ENCODE peak calls at places on chromosome 2, in seven cellular contexts. One of them, this sample, is unnamed. For H3K4me1, the result is how much of the 10 kb centered on the place peaks cover.

GRCh38 chr2:94762600-94762999 is 108.6 kb upstream of the TEKT4 start:
- DNase-seq in lower lobe of right lung: no peak
- DNase-seq in neuronal stem cell: no peak
- DNase-seq in aorta: no peak
- DNase-seq in breast epithelium: no peak
- DNase-seq in mammary epithelial cell: no peak
- DNase-seq in CD4-positive, alpha-beta memory T cell: no peak
- DNase-seq in this sample: no peak

GRCh38 chr2:72198532-72199241 is 51.0 kb upstream of the CYP26B1 start:
- DNase-seq in mammary epithelial cell: peak
- DNase-seq in CD4-positive, alpha-beta memory T cell: no peak
- DNase-seq in lower lobe of right lung: no peak
- DNase-seq in aorta: no peak
- DNase-seq in breast epithelium: no peak
- DNase-seq in neuronal stem cell: no peak
- DNase-seq in this sample: no peak

GRCh38 chr2:64063924-64064331 is 44.7 kb upstream of the VPS54 start:
- DNase-seq in breast epithelium: no peak
- DNase-seq in mammary epithelial cell: peak
- DNase-seq in lower lobe of right lung: no peak
- DNase-seq in CD4-positive, alpha-beta memory T cell: no peak
- DNase-seq in aorta: no peak
- DNase-seq in neuronal stem cell: no peak
- DNase-seq in this sample: peak

GRCh38 chr2:26172866-26173595 is at the start of gene GAREM2:
- DNase-seq in mammary epithelial cell: no peak
- DNase-seq in lower lobe of right lung: no peak
- DNase-seq in breast epithelium: no peak
- DNase-seq in aorta: no peak
- DNase-seq in neuronal stem cell: peak
- DNase-seq in CD4-positive, alpha-beta memory T cell: no peak
- DNase-seq in this sample: no peak

GRCh38 chr2:127891806-127892205 is 6.0 kb upstream of the AMMECR1L start:
- DNase-seq in breast epithelium: no peak
- DNase-seq in neuronal stem cell: no peak
- DNase-seq in CD4-positive, alpha-beta memory T cell: no peak
- DNase-seq in aorta: no peak
- DNase-seq in lower lobe of right lung: peak
- DNase-seq in mammary epithelial cell: no peak
- DNase-seq in this sample: no peak

GRCh38 chr2:138777996-138778395 is 2.2 kb downstream of the NXPH2 start:
- DNase-seq in breast epithelium: no peak
- DNase-seq in lower lobe of right lung: no peak
- DNase-seq in aorta: no peak
- DNase-seq in mammary epithelial cell: no peak
- DNase-seq in neuronal stem cell: peak
- DNase-seq in CD4-positive, alpha-beta memory T cell: no peak
- DNase-seq in this sample: no peak

GRCh38 chr2:175750195-175750594 is 251.9 kb downstream of the LNPK start:
- DNase-seq in aorta: no peak
- DNase-seq in lower lobe of right lung: no peak
- DNase-seq in mammary epithelial cell: no peak
- DNase-seq in CD4-positive, alpha-beta memory T cell: no peak
- DNase-seq in breast epithelium: no peak
- DNase-seq in neuronal stem cell: no peak
- DNase-seq in this sample: no peak

GRCh38 chr2:15557947-15558346 is 3.2 kb downstream of the NBAS start:
- DNase-seq in mammary epithelial cell: peak
- DNase-seq in aorta: no peak
- DNase-seq in CD4-positive, alpha-beta memory T cell: no peak
- DNase-seq in neuronal stem cell: no peak
- DNase-seq in breast epithelium: no peak
- DNase-seq in lower lobe of right lung: no peak
- DNase-seq in this sample: no peak

GRCh38 chr2:164090533-164090932 is 354.7 kb upstream of the FIGN start:
- DNase-seq in breast epithelium: no peak
- DNase-seq in mammary epithelial cell: no peak
- DNase-seq in aorta: no peak
- DNase-seq in CD4-positive, alpha-beta memory T cell: no peak
- DNase-seq in neuronal stem cell: no peak
- DNase-seq in lower lobe of right lung: no peak
- DNase-seq in this sample: no peak

GRCh38 chr2:44944102-44944951 is 2.8 kb downstream of the SIX3 start:
- DNase-seq in CD4-positive, alpha-beta memory T cell: no peak
- DNase-seq in neuronal stem cell: no peak
- DNase-seq in aorta: no peak
- DNase-seq in breast epithelium: no peak
- DNase-seq in lower lobe of right lung: no peak
- DNase-seq in mammary epithelial cell: no peak
- DNase-seq in this sample: peak

GRCh38 chr2:182616471-182617393 is 99.3 kb upstream of the DNAJC10 start:
- DNase-seq in breast epithelium: no peak
- DNase-seq in mammary epithelial cell: no peak
- DNase-seq in lower lobe of right lung: no peak
- DNase-seq in CD4-positive, alpha-beta memory T cell: no peak
- DNase-seq in aorta: no peak
- DNase-seq in neuronal stem cell: no peak
- DNase-seq in this sample: no peak

GRCh38 chr2:6216234-6216633 is 524.0 kb downstream of the SOX11 start:
- DNase-seq in breast epithelium: no peak
- DNase-seq in mammary epithelial cell: no peak
- DNase-seq in aorta: no peak
- DNase-seq in neuronal stem cell: no peak
- DNase-seq in lower lobe of right lung: no peak
- DNase-seq in CD4-positive, alpha-beta memory T cell: no peak
- DNase-seq in this sample: no peak

GRCh38 chr2:194060269-194060668 is 1596.8 kb upstream of the SLC39A10 start:
- DNase-seq in breast epithelium: no peak
- DNase-seq in lower lobe of right lung: no peak
- DNase-seq in neuronal stem cell: no peak
- DNase-seq in aorta: no peak
- DNase-seq in mammary epithelial cell: no peak
- DNase-seq in CD4-positive, alpha-beta memory T cell: no peak
- DNase-seq in this sample: no peak

GRCh38 chr2:236174608-236175001 is 6.4 kb upstream of the GBX2 start:
- DNase-seq in aorta: no peak
- DNase-seq in lower lobe of right lung: no peak
- DNase-seq in CD4-positive, alpha-beta memory T cell: no peak
- DNase-seq in breast epithelium: no peak
- DNase-seq in mammary epithelial cell: no peak
- DNase-seq in neuronal stem cell: no peak
- DNase-seq in this sample: no peak

GRCh38 chr2:72883356-72883962 is 3.7 kb upstream of the SPR start:
- DNase-seq in CD4-positive, alpha-beta memory T cell: peak
- DNase-seq in neuronal stem cell: peak
- DNase-seq in breast epithelium: no peak
- DNase-seq in lower lobe of right lung: no peak
- DNase-seq in mammary epithelial cell: no peak
- DNase-seq in aorta: no peak
- DNase-seq in this sample: no peak

GRCh38 chr2:111905990-111906735 is 7.8 kb downstream of the MERTK start:
- DNase-seq in neuronal stem cell: no peak
- DNase-seq in CD4-positive, alpha-beta memory T cell: no peak
- DNase-seq in mammary epithelial cell: peak
- DNase-seq in aorta: no peak
- DNase-seq in breast epithelium: peak
- DNase-seq in lower lobe of right lung: no peak
- DNase-seq in this sample: peak

GRCh38 chr2:115491394-115491793 is 1049.0 kb downstream of the DPP10 start:
- DNase-seq in mammary epithelial cell: no peak
- DNase-seq in neuronal stem cell: no peak
- DNase-seq in breast epithelium: no peak
- DNase-seq in CD4-positive, alpha-beta memory T cell: no peak
- DNase-seq in aorta: no peak
- DNase-seq in lower lobe of right lung: no peak
- DNase-seq in this sample: no peak

GRCh38 chr2:26986576-26986975 is 16.1 kb downstream of the MAPRE3 start:
- DNase-seq in mammary epithelial cell: no peak
- DNase-seq in CD4-positive, alpha-beta memory T cell: no peak
- DNase-seq in neuronal stem cell: no peak
- DNase-seq in breast epithelium: no peak
- DNase-seq in aorta: no peak
- DNase-seq in lower lobe of right lung: no peak
- DNase-seq in this sample: no peak

GRCh38 chr2:43222472-43223146 is 3.8 kb downstream of the ZFP36L2 start:
- DNase-seq in mammary epithelial cell: peak
- DNase-seq in breast epithelium: no peak
- DNase-seq in neuronal stem cell: no peak
- DNase-seq in lower lobe of right lung: peak
- DNase-seq in CD4-positive, alpha-beta memory T cell: peak
- DNase-seq in aorta: no peak
- DNase-seq in this sample: no peak

GRCh38 chr2:181193550-181193949 is 213.1 kb downstream of the UBE2E3 start:
- DNase-seq in neuronal stem cell: no peak
- DNase-seq in mammary epithelial cell: no peak
- DNase-seq in breast epithelium: no peak
- DNase-seq in aorta: no peak
- DNase-seq in CD4-positive, alpha-beta memory T cell: no peak
- DNase-seq in lower lobe of right lung: no peak
- DNase-seq in this sample: no peak

GRCh38 chr2:98212291-98212690 is 125.3 kb downstream of the VWA3B start:
- DNase-seq in mammary epithelial cell: no peak
- DNase-seq in CD4-positive, alpha-beta memory T cell: no peak
- DNase-seq in neuronal stem cell: peak
- DNase-seq in lower lobe of right lung: no peak
- DNase-seq in breast epithelium: no peak
- DNase-seq in aorta: no peak
- DNase-seq in this sample: no peak

GRCh38 chr2:156340818-156341481 is 8.4 kb upstream of the NR4A2 start:
- DNase-seq in lower lobe of right lung: no peak
- DNase-seq in aorta: no peak
- DNase-seq in CD4-positive, alpha-beta memory T cell: no peak
- DNase-seq in neuronal stem cell: peak
- DNase-seq in breast epithelium: no peak
- DNase-seq in mammary epithelial cell: no peak
- DNase-seq in this sample: no peak

GRCh38 chr2:136207030-136207623 is 89.2 kb upstream of the CXCR4 start:
- DNase-seq in breast epithelium: no peak
- DNase-seq in mammary epithelial cell: no peak
- DNase-seq in CD4-positive, alpha-beta memory T cell: no peak
- DNase-seq in lower lobe of right lung: peak
- DNase-seq in neuronal stem cell: no peak
- DNase-seq in aorta: no peak
- DNase-seq in this sample: peak

GRCh38 chr2:189142893-189143759 is 36.4 kb downstream of the COL5A2 start:
- DNase-seq in neuronal stem cell: peak
- DNase-seq in CD4-positive, alpha-beta memory T cell: peak
- DNase-seq in aorta: no peak
- DNase-seq in lower lobe of right lung: no peak
- DNase-seq in mammary epithelial cell: peak
- DNase-seq in breast epithelium: no peak
- DNase-seq in this sample: peak

GRCh38 chr2:83703598-83703997 is 755.5 kb downstream of the SUCLG1 start:
- DNase-seq in CD4-positive, alpha-beta memory T cell: no peak
- DNase-seq in aorta: no peak
- DNase-seq in mammary epithelial cell: no peak
- DNase-seq in lower lobe of right lung: no peak
- DNase-seq in breast epithelium: no peak
- DNase-seq in neuronal stem cell: no peak
- DNase-seq in this sample: no peak
- H3K4me1 ChIP-seq in CD4-positive, alpha-beta memory T cell: under half
- H3K4me1 ChIP-seq in aorta: under half
- H3K4me1 ChIP-seq in mammary epithelial cell: under half
- H3K4me1 ChIP-seq in lower lobe of right lung: under half
- H3K4me1 ChIP-seq in breast epithelium: under half
- H3K4me1 ChIP-seq in neuronal stem cell: under half
- H3K4me1 ChIP-seq in this sample: under half

GRCh38 chr2:68726608-68727367 is 7.8 kb upstream of the ARHGAP25 start:
- DNase-seq in neuronal stem cell: no peak
- DNase-seq in mammary epithelial cell: peak
- DNase-seq in lower lobe of right lung: no peak
- DNase-seq in breast epithelium: no peak
- DNase-seq in aorta: no peak
- DNase-seq in CD4-positive, alpha-beta memory T cell: peak
- DNase-seq in this sample: peak
- H3K4me1 ChIP-seq in neuronal stem cell: under half
- H3K4me1 ChIP-seq in mammary epithelial cell: under half
- H3K4me1 ChIP-seq in lower lobe of right lung: under half
- H3K4me1 ChIP-seq in breast epithelium: under half
- H3K4me1 ChIP-seq in aorta: under half
- H3K4me1 ChIP-seq in CD4-positive, alpha-beta memory T cell: half or more
- H3K4me1 ChIP-seq in this sample: under half

DNA sequence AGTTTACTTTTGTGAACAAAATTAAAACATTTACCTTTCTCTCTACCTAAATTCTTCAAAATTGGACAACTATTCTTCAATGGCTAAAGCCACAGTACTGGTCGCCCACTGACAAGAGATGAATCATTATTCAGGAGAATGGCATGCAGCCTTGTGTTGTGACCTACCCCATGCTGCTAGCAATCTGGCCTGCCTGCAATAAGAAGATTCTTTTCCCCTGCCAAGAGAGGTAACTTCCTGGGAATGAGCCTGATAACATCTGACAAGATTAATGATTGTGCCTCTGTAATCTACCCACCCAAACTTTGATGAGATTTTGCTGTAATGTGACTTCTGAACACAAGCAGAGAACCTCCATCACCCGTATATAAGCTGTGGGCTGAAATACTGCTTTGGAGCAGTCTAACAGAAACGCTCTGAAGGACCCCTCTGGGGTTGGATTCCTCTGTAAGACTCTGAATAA is 47.0 kb upstream of the ST3GAL5 start:
- DNase-seq in breast epithelium: peak
- DNase-seq in CD4-positive, alpha-beta memory T cell: no peak
- DNase-seq in neuronal stem cell: peak
- DNase-seq in mammary epithelial cell: peak
- DNase-seq in lower lobe of right lung: no peak
- DNase-seq in aorta: no peak
- DNase-seq in this sample: no peak
- H3K4me1 ChIP-seq in breast epithelium: under half
- H3K4me1 ChIP-seq in CD4-positive, alpha-beta memory T cell: under half
- H3K4me1 ChIP-seq in neuronal stem cell: under half
- H3K4me1 ChIP-seq in mammary epithelial cell: under half
- H3K4me1 ChIP-seq in lower lobe of right lung: under half
- H3K4me1 ChIP-seq in aorta: under half
- H3K4me1 ChIP-seq in this sample: under half

GRCh38 chr2:48118895-48119294 is 212.6 kb upstream of the FBXO11 start:
- DNase-seq in neuronal stem cell: no peak
- DNase-seq in breast epithelium: no peak
- DNase-seq in aorta: no peak
- DNase-seq in lower lobe of right lung: no peak
- DNase-seq in mammary epithelial cell: no peak
- DNase-seq in CD4-positive, alpha-beta memory T cell: no peak
- DNase-seq in this sample: no peak

GRCh38 chr2:48112911-48113687 is 206.8 kb upstream of the FBXO11 start:
- DNase-seq in lower lobe of right lung: no peak
- DNase-seq in mammary epithelial cell: peak
- DNase-seq in CD4-positive, alpha-beta memory T cell: no peak
- DNase-seq in breast epithelium: no peak
- DNase-seq in neuronal stem cell: no peak
- DNase-seq in aorta: no peak
- DNase-seq in this sample: no peak

GRCh38 chr2:48114256-48114655 is 208.0 kb upstream of the FBXO11 start:
- DNase-seq in neuronal stem cell: no peak
- DNase-seq in breast epithelium: no peak
- DNase-seq in aorta: no peak
- DNase-seq in mammary epithelial cell: peak
- DNase-seq in CD4-positive, alpha-beta memory T cell: no peak
- DNase-seq in lower lobe of right lung: no peak
- DNase-seq in this sample: no peak

GRCh38 chr2:48113767-48114166 is 207.5 kb upstream of the FBXO11 start:
- DNase-seq in neuronal stem cell: no peak
- DNase-seq in CD4-positive, alpha-beta memory T cell: no peak
- DNase-seq in lower lobe of right lung: no peak
- DNase-seq in breast epithelium: no peak
- DNase-seq in aorta: no peak
- DNase-seq in mammary epithelial cell: no peak
- DNase-seq in this sample: no peak

GRCh38 chr2:48116518-48116917 is 210.2 kb upstream of the FBXO11 start:
- DNase-seq in lower lobe of right lung: no peak
- DNase-seq in breast epithelium: no peak
- DNase-seq in aorta: no peak
- DNase-seq in mammary epithelial cell: no peak
- DNase-seq in CD4-positive, alpha-beta memory T cell: no peak
- DNase-seq in neuronal stem cell: no peak
- DNase-seq in this sample: no peak
- H3K4me1 ChIP-seq in lower lobe of right lung: under half
- H3K4me1 ChIP-seq in breast epithelium: under half
- H3K4me1 ChIP-seq in aorta: under half
- H3K4me1 ChIP-seq in mammary epithelial cell: under half
- H3K4me1 ChIP-seq in CD4-positive, alpha-beta memory T cell: under half
- H3K4me1 ChIP-seq in neuronal stem cell: under half
- H3K4me1 ChIP-seq in this sample: under half